ENCODE peak calls at places on chromosomes 6 and 20, in four cellular contexts. One of them, this sample, is unnamed.

GRCh38 chr20:8018928-8019177 is 708 bp downstream of the TMX4 start:
- DNase-seq in T-helper 17 cell: no peak
- DNase-seq in hippocampal formation: peak; percentile 72
- DNase-seq in ovary: no peak
- DNase-seq in this sample: peak; percentile 48

GRCh38 chr6:18241208-18241836 is 23.0 kb downstream of the DEK start:
- DNase-seq in T-helper 17 cell: no peak
- DNase-seq in hippocampal formation: no peak
- DNase-seq in ovary: no peak
- DNase-seq in this sample: peak; percentile 37

GRCh38 chr20:31472395-31473330 is 2.3 kb downstream of the DEFB124 start:
- DNase-seq in T-helper 17 cell: no peak
- DNase-seq in hippocampal formation: no peak
- DNase-seq in ovary: no peak
- DNase-seq in this sample: no peak

GRCh38 chr20:29299811-29300578 is 1957.5 kb upstream of the DEFB115 start:
- DNase-seq in T-helper 17 cell: no peak
- DNase-seq in hippocampal formation: no peak
- DNase-seq in ovary: no peak
- DNase-seq in this sample: no peak

GRCh38 chr6:22078802-22079545 is 217.9 kb downstream of the PRL start:
- DNase-seq in T-helper 17 cell: no peak
- DNase-seq in hippocampal formation: no peak
- DNase-seq in ovary: no peak
- DNase-seq in this sample: no peak

GRCh38 chr20:35048739-35049138 is 43.9 kb downstream of the TRPC4AP start:
- DNase-seq in T-helper 17 cell: no peak
- DNase-seq in hippocampal formation: peak; percentile 97
- DNase-seq in ovary: no peak
- DNase-seq in this sample: no peak

GRCh38 chr20:55544638-55545037 is 460.7 kb downstream of the CBLN4 start:
- DNase-seq in T-helper 17 cell: no peak
- DNase-seq in hippocampal formation: no peak
- DNase-seq in ovary: no peak
- DNase-seq in this sample: no peak

GRCh38 chr6:63743691-63744090 is 108.1 kb downstream of the PHF3 start:
- DNase-seq in T-helper 17 cell: no peak
- DNase-seq in hippocampal formation: no peak
- DNase-seq in ovary: no peak
- DNase-seq in this sample: no peak

GRCh38 chr20:62603021-62603906 is 39.0 kb upstream of the SLCO4A1 start:
- DNase-seq in T-helper 17 cell: no peak
- DNase-seq in hippocampal formation: no peak
- DNase-seq in ovary: no peak
- DNase-seq in this sample: no peak

GRCh38 chr6:69105288-69105687 is 470.2 kb downstream of the ADGRB3 start:
- DNase-seq in T-helper 17 cell: no peak
- DNase-seq in hippocampal formation: no peak
- DNase-seq in ovary: no peak
- DNase-seq in this sample: no peak

GRCh38 chr20:63520939-63521601 is 505 bp downstream of the PPDPF start:
- DNase-seq in T-helper 17 cell: peak; percentile 50
- DNase-seq in hippocampal formation: peak; percentile 56
- DNase-seq in ovary: peak; percentile 86
- DNase-seq in this sample: peak; percentile 49

GRCh38 chr6:43076093-43076927 is at the start of gene PTK7:
- DNase-seq in T-helper 17 cell: no peak
- DNase-seq in hippocampal formation: no peak
- DNase-seq in ovary: peak; percentile 87
- DNase-seq in this sample: peak; percentile 72

GRCh38 chr20:61857414-61857775 is 208.3 kb downstream of the TAF4 start:
- DNase-seq in T-helper 17 cell: no peak
- DNase-seq in hippocampal formation: no peak
- DNase-seq in ovary: no peak
- DNase-seq in this sample: no peak

GRCh38 chr6:125904871-125905270 is 51.7 kb upstream of the HINT3 start:
- DNase-seq in T-helper 17 cell: no peak
- DNase-seq in hippocampal formation: no peak
- DNase-seq in ovary: no peak
- DNase-seq in this sample: no peak

GRCh38 chr6:70586114-70586513 is 19.4 kb downstream of the SDHAF4 start:
- DNase-seq in T-helper 17 cell: no peak
- DNase-seq in hippocampal formation: no peak
- DNase-seq in ovary: no peak
- DNase-seq in this sample: no peak

GRCh38 chr20:36582322-36582721 is 8.9 kb downstream of the TGIF2 start:
- DNase-seq in T-helper 17 cell: no peak
- DNase-seq in hippocampal formation: no peak
- DNase-seq in ovary: no peak
- DNase-seq in this sample: no peak

GRCh38 chr6:12152023-12152960 is 137.9 kb upstream of the EDN1 start:
- DNase-seq in T-helper 17 cell: no peak
- DNase-seq in hippocampal formation: peak; percentile 78
- DNase-seq in ovary: no peak
- DNase-seq in this sample: no peak

GRCh38 chr20:43681468-43681942 is 14.6 kb downstream of the MYBL2 start:
- DNase-seq in T-helper 17 cell: no peak
- DNase-seq in hippocampal formation: no peak
- DNase-seq in ovary: no peak
- DNase-seq in this sample: no peak

This sample was measured in fibroblast of villous mesenchyme.